ENCODE peak calls at places on chromosomes 16 and 17, in four cellular contexts. M, G, B and C are unnamed samples.

GRCh38 chr16:17260271-17260849 is 210.4 kb downstream of the XYLT1 start:
- DNase-seq in M (no peak), G (no peak), B (no peak), C (no peak)

GRCh38 chr17:266219-266618 is 84.8 kb upstream of the DOC2B start:
- DNase-seq in M (no peak), G (peak), B (no peak), C (no peak)

GRCh38 chr17:7426896-7427488 is 1.6 kb downstream of the SPEM2 start:
- DNase-seq in M (no peak), G (no peak), B (no peak), C (no peak)

GRCh38 chr16:58462499-58462996 is 37.4 kb upstream of the NDRG4 start:
- DNase-seq in M (no peak), G (no peak), B (no peak), C (no peak)

GRCh38 chr17:75060434-75061054 is 13.5 kb downstream of the KCTD2 start:
- DNase-seq in M (no peak), G (no peak), B (peak), C (no peak)

GRCh38 chr17:52751051-52751450 is 592.5 kb upstream of the CA10 start:
- DNase-seq in M (no peak), G (no peak), B (no peak), C (no peak)

GRCh38 chr17:66982011-66982508 is 17.6 kb downstream of the CACNG4 start:
- DNase-seq in M (no peak), G (no peak), B (no peak), C (no peak)

GRCh38 chr17:78555741-78556401 is 21.3 kb downstream of the DNAH17 start:
- DNase-seq in M (no peak), G (no peak), B (no peak), C (no peak)

GRCh38 chr17:68591583-68591982 is 9.6 kb downstream of the FAM20A start:
- DNase-seq in M (peak), G (peak), B (no peak), C (no peak)

GRCh38 chr16:53052519-53053501 is at the start of gene CHD9NB:
- DNase-seq in M (peak), G (no peak), B (peak), C (no peak)

GRCh38 chr16:8109510-8110369 is 480.6 kb downstream of the TMEM114 start:
- DNase-seq in M (peak), G (no peak), B (no peak), C (no peak)

GRCh38 chr17:11986179-11986938 is 10.9 kb downstream of the ZNF18 start:
- DNase-seq in M (no peak), G (no peak), B (no peak), C (no peak)

GRCh38 chr16:53142823-53143568 is 88.2 kb downstream of the CHD9 start:
- DNase-seq in M (no peak), G (no peak), B (no peak), C (no peak)

GRCh38 chr17:50892101-50892776 is 26.1 kb upstream of the TOB1 start:
- DNase-seq in M (no peak), G (no peak), B (no peak), C (no peak)

GRCh38 chr17:54426287-54426886 is 474.3 kb upstream of the TOM1L1 start:
- DNase-seq in M (peak), G (no peak), B (no peak), C (no peak)

GRCh38 chr17:54983260-54983659 is 14.7 kb downstream of the STXBP4 start:
- DNase-seq in M (no peak), G (no peak), B (no peak), C (no peak)

GRCh38 chr17:17742688-17743390 is 61.6 kb downstream of the RAI1 start:
- DNase-seq in M (no peak), G (no peak), B (no peak), C (no peak)

GRCh38 chr16:84854759-84855158 is 35.0 kb downstream of the CRISPLD2 start:
- DNase-seq in M (no peak), G (no peak), B (no peak), C (no peak)

GRCh38 chr16:67657751-67658518 is 2.1 kb downstream of the ACD start:
- DNase-seq in M (no peak), G (no peak), B (no peak), C (no peak)

GRCh38 chr17:80272366-80272765 is 11.7 kb downstream of the RNF213 start:
- DNase-seq in M (no peak), G (no peak), B (no peak), C (no peak)

GRCh38 chr16:65884018-65884417 is 482.5 kb upstream of the CDH5 start:
- DNase-seq in M (no peak), G (no peak), B (no peak), C (no peak)

GRCh38 chr17:9924735-9925191 is 19.7 kb upstream of the RCVRN start:
- DNase-seq in M (peak), G (no peak), B (peak), C (no peak)

GRCh38 chr17:76243826-76244679 is 3.8 kb upstream of the RNF157 start:
- DNase-seq in M (no peak), G (no peak), B (no peak), C (no peak)

GRCh38 chr16:66188786-66189725 is 177.4 kb upstream of the CDH5 start:
- DNase-seq in M (no peak), G (no peak), B (no peak), C (no peak)

GRCh38 chr17:67157732-67158639 is 87.0 kb downstream of the HELZ start:
- DNase-seq in M (no peak), G (no peak), B (no peak), C (no peak)

GRCh38 chr16:65767125-65767524 is 599.4 kb upstream of the CDH5 start:
- DNase-seq in M (no peak), G (no peak), B (no peak), C (no peak)

GRCh38 chr17:75267146-75267402 is 4.0 kb downstream of the MIF4GD start:
- DNase-seq in M (no peak), G (no peak), B (no peak), C (no peak)

GRCh38 chr16:58499615-58500328 is at the start of gene NDRG4:
- DNase-seq in M (no peak), G (peak), B (no peak), C (peak)

GRCh38 chr16:20766294-20766693 is 2.5 kb downstream of the ACSM3 start:
- DNase-seq in M (no peak), G (no peak), B (no peak), C (no peak)

GRCh38 chr17:29590261-29590978 is 972 bp upstream of the GIT1 start:
- DNase-seq in M (peak), G (peak), B (no peak), C (no peak)

GRCh38 chr17:77724876-77725615 is 233.5 kb upstream of the TNRC6C start:
- DNase-seq in M (peak), G (no peak), B (peak), C (no peak)

GRCh38 chr17:40322417-40323315 is 13.7 kb downstream of the RARA start:
- DNase-seq in M (peak), G (peak), B (peak), C (no peak)

GRCh38 chr17:48219605-48220004 is 112.0 kb downstream of the SNX11 start:
- DNase-seq in M (no peak), G (no peak), B (no peak), C (no peak)